ENCODE peak calls at places on chromosomes 1 and 21, in five cellular contexts. S, Z, P, T and I are unnamed samples.

GRCh38 chr1:179831852-179832699 is 45.5 kb downstream of the TOR1AIP2 start:
- DNase-seq in S (no peak), Z (peak), P (peak), T (no peak), I (no peak)

GRCh38 chr1:85244271-85245053 is 15.0 kb downstream of the C1orf52 start:
- DNase-seq in S (no peak), Z (no peak), P (no peak), T (no peak), I (no peak)

GRCh38 chr1:159113783-159114182 is 37.2 kb upstream of the AIM2 start:
- DNase-seq in S (no peak), Z (no peak), P (no peak), T (no peak), I (no peak)

GRCh38 chr1:87399264-87399663 is 70.6 kb downstream of the LMO4 start:
- DNase-seq in S (no peak), Z (peak), P (no peak), T (no peak), I (no peak)

GRCh38 chr1:117612517-117613248 is 6.8 kb downstream of the TENT5C start:
- DNase-seq in S (no peak), Z (no peak), P (peak), T (peak), I (no peak)

GRCh38 chr1:70195342-70195741 is 10.0 kb downstream of the LRRC40 start:
- DNase-seq in S (no peak), Z (no peak), P (no peak), T (no peak), I (no peak)

GRCh38 chr1:201939271-201939973 is 6.9 kb downstream of the LMOD1 start:
- DNase-seq in S (no peak), Z (no peak), P (no peak), T (no peak), I (no peak)

GRCh38 chr1:99648107-99648506 is 2.2 kb downstream of the PALMD start:
- DNase-seq in S (no peak), Z (no peak), P (no peak), T (peak), I (no peak)

GRCh38 chr1:5770981-5771765 is 221.1 kb downstream of the NPHP4 start:
- DNase-seq in S (no peak), Z (no peak), P (no peak), T (no peak), I (no peak)

GRCh38 chr1:202888204-202888506 is 794 bp downstream of the RABIF start:
- DNase-seq in S (no peak), Z (peak), P (peak), T (no peak), I (no peak)

GRCh38 chr21:30194701-30195299 is 21.1 kb downstream of the CLDN8 start:
- DNase-seq in S (no peak), Z (peak), P (peak), T (peak), I (peak)

GRCh38 chr1:56824956-56825355 is 5.8 kb upstream of the FYB2 start:
- DNase-seq in S (no peak), Z (no peak), P (no peak), T (no peak), I (no peak)

GRCh38 chr1:66490817-66491216 is 43.1 kb upstream of the SGIP1 start:
- DNase-seq in S (no peak), Z (no peak), P (no peak), T (no peak), I (no peak)

GRCh38 chr1:86207323-86207722 is 50.8 kb upstream of the COL24A1 start:
- DNase-seq in S (no peak), Z (peak), P (peak), T (peak), I (no peak)

GRCh38 chr1:110017792-110018191 is 16.6 kb upstream of the STRIP1 start:
- DNase-seq in S (no peak), Z (no peak), P (no peak), T (no peak), I (no peak)

GRCh38 chr21:45401054-45401518 is 3.9 kb upstream of the COL18A1 start:
- DNase-seq in S (no peak), Z (no peak), P (no peak), T (peak), I (no peak)

GRCh38 chr1:204844326-204844725 is 26.3 kb upstream of the NFASC start:
- DNase-seq in S (no peak), Z (no peak), P (no peak), T (no peak), I (no peak)

GRCh38 chr1:36520771-36521420 is 38.2 kb upstream of the CSF3R start:
- DNase-seq in S (peak), Z (no peak), P (no peak), T (no peak), I (no peak)

GRCh38 chr1:203818399-203818798 is 23.0 kb downstream of the ZBED6 start:
- DNase-seq in S (no peak), Z (no peak), P (no peak), T (no peak), I (no peak)

GRCh38 chr1:56017336-56017735 is 562.0 kb downstream of the PLPP3 start:
- DNase-seq in S (no peak), Z (no peak), P (peak), T (no peak), I (no peak)

GRCh38 chr1:155219592-155220031 is 11.1 kb downstream of the MTX1 start:
- DNase-seq in S (no peak), Z (no peak), P (no peak), T (no peak), I (no peak)

GRCh38 chr1:245007686-245008085 is 143.3 kb upstream of the HNRNPU start:
- DNase-seq in S (no peak), Z (no peak), P (no peak), T (no peak), I (no peak)

GRCh38 chr1:149925751-149926150 is 1.9 kb downstream of the SF3B4 start:
- DNase-seq in S (no peak), Z (no peak), P (no peak), T (no peak), I (no peak)

GRCh38 chr1:149927056-149927534 is 508 bp downstream of the SF3B4 start:
- DNase-seq in S (no peak), Z (no peak), P (no peak), T (no peak), I (no peak)

GRCh38 chr1:149926296-149926695 is 1.3 kb downstream of the SF3B4 start:
- DNase-seq in S (no peak), Z (no peak), P (no peak), T (no peak), I (no peak)

GRCh38 chr1:149928388-149928724 is 753 bp upstream of the SF3B4 start:
- DNase-seq in S (no peak), Z (no peak), P (no peak), T (no peak), I (no peak)

DNA sequence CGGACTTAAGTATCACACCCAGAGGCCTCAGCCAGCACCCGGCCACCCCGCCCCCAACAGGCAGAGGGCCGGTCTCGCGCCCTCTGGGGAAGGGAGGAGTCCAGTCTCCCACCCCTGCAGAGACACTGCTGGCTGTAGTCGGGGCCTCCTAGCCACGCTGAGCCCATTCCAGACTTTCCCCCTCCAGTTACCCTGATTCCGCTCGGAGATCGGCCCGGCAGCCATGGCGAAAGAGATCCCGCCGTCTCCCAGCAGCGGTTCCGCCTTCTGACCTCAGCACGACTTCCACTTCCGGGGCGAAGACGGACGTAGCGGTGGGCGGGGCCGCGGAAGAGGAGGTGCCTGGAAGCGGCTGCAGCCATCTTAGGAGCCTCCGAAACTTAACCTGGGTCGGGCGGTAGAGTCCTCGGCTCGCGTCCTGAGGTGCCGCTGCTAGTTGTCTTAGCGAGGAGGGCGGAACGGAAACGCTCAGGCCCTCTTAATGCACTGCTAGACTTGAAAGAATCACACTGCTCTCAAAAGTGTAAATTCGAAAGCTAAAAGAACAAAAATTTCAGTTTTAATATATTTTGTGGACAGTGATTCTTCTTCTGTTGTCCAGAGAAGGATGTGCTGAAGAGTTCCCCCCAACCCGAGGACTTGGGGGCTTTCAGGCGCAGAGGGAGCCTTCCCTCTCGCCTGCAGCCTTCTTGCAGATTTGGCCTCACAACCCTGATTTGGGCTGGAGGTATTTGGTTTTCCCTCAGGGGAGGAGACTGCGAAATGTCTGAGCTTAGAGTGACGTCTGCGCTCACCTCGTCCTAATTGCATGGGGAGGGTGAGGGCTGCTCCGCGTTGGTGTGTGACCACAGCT is at the start of gene SF3B4:
- DNase-seq in S (peak), Z (no peak), P (peak), T (peak), I (peak)
- TF ChIP-seq CTCF in S (no peak), Z (no peak), P (no peak), T (no peak), I (no peak)

DNA sequence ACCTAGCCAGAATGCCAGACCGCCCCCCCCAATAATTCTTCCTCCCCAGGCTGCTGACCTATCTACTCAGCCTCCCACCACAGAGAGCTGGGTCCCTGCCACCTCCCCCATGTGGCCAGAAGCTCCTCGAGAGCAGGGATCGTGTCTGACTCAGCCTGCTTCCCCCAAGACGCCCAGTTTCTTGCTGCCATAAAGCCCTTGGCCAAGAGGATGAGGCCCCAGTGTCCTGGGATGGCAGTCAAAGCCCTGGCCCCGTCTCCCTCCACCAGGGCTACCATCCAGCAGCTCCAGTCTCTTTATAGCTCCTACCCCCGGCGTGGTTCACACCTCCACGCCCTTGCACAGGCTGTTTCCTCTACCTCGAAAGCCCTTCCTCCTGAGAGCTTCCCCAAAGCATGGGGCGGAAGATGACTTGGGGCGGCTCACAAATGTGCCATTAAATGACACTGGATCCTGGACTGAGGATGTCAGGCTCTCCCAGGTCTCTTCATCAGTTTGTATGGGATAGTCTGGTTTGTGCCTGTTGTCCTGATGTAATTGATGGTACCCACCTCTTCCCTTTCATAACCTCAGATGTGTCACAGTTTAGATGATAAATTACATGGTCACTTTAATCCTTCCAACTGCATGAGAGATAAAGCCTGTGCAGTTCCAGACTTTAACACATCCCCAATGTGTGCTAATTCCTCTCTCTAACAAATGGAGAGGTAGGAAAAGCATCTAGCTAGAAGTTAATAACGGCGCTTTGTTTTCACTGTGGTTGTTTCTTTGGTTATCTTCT is 13.1 kb downstream of the ADGRB2 start:
- DNase-seq in S (no peak), Z (no peak), P (peak), T (no peak), I (no peak)
- TF ChIP-seq CTCF in S (no peak), Z (no peak), P (no peak), T (no peak), I (no peak)

DNA sequence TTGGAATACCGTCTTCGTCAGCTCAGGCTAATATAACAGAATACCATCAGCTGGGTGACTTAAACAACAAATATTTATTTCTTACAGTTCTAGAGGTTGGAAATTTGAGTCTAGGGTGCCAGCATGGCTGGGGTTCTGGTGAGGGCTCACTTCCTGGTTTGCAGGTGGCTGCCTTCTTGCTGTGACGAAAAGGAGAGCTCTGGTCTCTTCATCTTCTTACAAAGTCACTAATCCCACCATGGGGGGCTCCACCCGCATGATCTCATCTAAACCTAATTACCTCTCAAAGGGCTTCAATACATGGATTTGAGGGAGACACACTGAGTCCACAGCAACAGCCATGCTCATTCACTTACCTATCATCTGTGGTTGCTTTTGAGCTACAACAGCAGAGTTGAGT is 78.3 kb downstream of the PSMG1 start:
- DNase-seq in S (peak), Z (no peak), P (no peak), T (no peak), I (no peak)
- TF ChIP-seq CTCF in S (no peak), Z (no peak), P (no peak), T (no peak), I (no peak)

GRCh38 chr1:8962812-8963669 is 17.4 kb downstream of the CA6 start:
- DNase-seq in S (no peak), Z (no peak), P (no peak), T (peak), I (peak)
- TF ChIP-seq CTCF in S (no peak), Z (peak), P (peak), T (peak), I (peak)

GRCh38 chr1:28180310-28181305 is 4.1 kb upstream of the PTAFR start:
- DNase-seq in S (no peak), Z (no peak), P (no peak), T (no peak), I (no peak)

GRCh38 chr1:28173151-28173979 is 3.1 kb downstream of the PTAFR start:
- DNase-seq in S (no peak), Z (no peak), P (no peak), T (no peak), I (no peak)

GRCh38 chr1:28178690-28179485 is 2.4 kb upstream of the PTAFR start:
- DNase-seq in S (no peak), Z (no peak), P (no peak), T (no peak), I (no peak)

GRCh38 chr1:28173980-28174297 is 2.6 kb downstream of the PTAFR start:
- DNase-seq in S (no peak), Z (no peak), P (no peak), T (no peak), I (no peak)

DNA sequence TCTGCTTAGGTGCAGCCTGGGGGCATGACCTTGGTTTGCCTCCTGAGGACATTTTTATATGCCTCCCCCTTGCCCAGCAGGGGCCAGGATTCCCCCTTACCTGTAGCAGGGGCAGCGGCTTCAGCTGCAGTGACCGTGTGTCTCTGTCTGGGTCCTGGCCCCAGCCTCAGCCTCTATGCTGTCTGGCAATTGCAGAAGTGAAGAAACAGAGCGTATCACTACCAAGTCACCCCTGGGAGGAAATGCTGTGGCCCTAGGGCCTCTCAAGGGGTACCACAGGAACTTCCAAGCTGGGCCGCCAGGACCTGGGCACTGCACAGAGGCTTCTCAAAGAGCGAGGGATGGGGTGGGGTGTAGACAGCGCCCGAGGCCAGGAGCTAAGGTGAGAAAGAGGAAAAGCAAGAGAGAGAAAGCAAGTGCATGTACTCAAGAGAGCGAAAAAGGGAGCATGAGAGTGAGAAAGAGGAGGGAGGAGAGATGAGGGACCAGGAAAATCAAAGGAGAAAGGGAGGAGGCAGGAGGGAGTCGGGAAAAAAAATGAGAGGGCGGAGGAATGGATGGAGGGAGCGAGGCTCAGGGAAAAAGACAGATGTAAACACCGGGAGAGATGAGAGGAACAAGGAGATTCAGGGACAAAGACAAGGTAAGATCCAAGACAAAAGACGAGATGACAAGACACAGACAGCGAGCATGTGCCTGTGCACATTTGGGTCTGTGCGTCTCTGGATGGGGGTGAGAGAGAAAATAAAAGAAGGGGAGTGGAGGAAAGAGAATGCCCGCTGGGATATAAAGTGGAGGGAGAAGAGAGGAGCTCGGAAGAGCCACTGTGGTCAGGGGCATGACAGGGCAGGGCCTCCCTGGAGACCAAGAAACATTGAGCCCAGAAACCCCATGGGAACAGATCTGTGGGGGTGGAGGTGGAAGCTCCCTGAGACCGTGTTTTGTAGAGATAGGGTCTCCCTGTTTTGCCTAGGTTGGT is at the start of gene PTAFR:
- DNase-seq in S (no peak), Z (no peak), P (no peak), T (no peak), I (no peak)
- TF ChIP-seq CTCF in S (no peak), Z (no peak), P (no peak), T (no peak), I (no peak)

DNA sequence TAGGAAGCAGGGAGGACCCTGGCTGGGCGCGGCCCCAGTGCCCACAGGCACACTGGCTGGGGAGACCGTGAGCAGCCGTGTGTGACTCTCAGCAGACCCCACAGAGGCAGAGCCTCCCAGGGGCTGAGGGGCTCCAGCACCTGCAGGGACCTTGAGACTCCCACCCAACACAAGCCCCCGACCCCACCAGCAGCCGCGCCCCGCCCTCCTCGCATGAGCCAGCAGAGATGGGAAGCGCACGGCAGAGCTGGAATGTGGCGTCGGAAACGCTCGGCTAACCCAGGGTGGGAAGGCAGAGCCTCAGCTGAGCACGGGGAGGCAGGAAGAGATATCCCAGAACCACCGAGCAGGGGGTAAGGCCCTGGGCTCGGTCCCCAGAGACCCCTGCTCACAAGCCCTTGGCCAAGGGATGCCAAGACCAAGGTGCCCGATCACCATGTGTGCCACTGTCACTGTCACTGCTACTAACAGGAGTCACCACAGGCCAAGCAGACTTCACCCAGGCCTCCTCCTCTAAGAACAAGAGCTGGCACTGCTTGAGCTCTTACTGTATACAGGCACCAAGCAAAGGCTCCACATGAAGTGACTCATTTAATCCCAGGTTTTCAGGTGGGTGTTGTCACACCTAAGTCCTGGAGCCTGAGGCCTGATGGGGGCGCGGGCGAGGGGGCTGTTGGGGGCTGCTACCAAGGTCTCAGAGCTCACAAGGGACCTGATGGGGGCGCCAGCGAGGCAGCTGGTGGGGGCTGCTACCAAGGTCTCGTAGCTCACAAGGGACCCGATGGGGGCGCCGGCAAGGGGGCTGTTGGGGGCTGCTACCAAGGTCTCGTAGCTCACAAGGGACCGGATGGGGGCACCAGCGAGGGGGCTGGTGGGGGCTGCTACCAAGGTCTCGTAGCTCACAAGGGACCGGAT is 20.1 kb downstream of the MEGF6 start:
- DNase-seq in S (no peak), Z (no peak), P (no peak), T (no peak), I (no peak)
- TF ChIP-seq CTCF in S (no peak), Z (no peak), P (no peak), T (no peak), I (peak)

GRCh38 chr21:44051462-44051941 is 39.4 kb downstream of the TRAPPC10 start:
- DNase-seq in S (peak), Z (no peak), P (peak), T (no peak), I (no peak)

GRCh38 chr21:44052830-44053226 is 40.7 kb downstream of the TRAPPC10 start:
- DNase-seq in S (peak), Z (no peak), P (no peak), T (no peak), I (no peak)

GRCh38 chr21:44054710-44055109 is 42.6 kb downstream of the TRAPPC10 start:
- DNase-seq in S (no peak), Z (no peak), P (peak), T (peak), I (no peak)

GRCh38 chr21:44052071-44052829 is 40.1 kb downstream of the TRAPPC10 start:
- DNase-seq in S (peak), Z (no peak), P (peak), T (no peak), I (no peak)

GRCh38 chr21:44053567-44053966 is 41.5 kb downstream of the TRAPPC10 start:
- DNase-seq in S (peak), Z (no peak), P (no peak), T (no peak), I (no peak)
- TF ChIP-seq CTCF in S (no peak), Z (no peak), P (no peak), T (no peak), I (no peak)

GRCh38 chr1:223670458-223671159 is 5.1 kb upstream of the CAPN8 start:
- DNase-seq in S (no peak), Z (peak), P (peak), T (peak), I (peak)
- TF ChIP-seq CTCF in S (no peak), Z (peak), P (peak), T (peak), I (peak)

GRCh38 chr1:217911908-217912307 is 280.8 kb downstream of the SPATA17 start:
- DNase-seq in S (no peak), Z (no peak), P (no peak), T (peak), I (no peak)
- TF ChIP-seq CTCF in S (no peak), Z (peak), P (peak), T (peak), I (no peak)